ENCODE peak calls at places on chromosomes 4 and X, in four cellular contexts. P, G, O and S are unnamed samples.

GRCh38 chr4:3666263-3666662 is 99.9 kb upstream of the ADRA2C start:
- DNase-seq in P (no peak), G (no peak), O (no peak), S (no peak)

GRCh38 chrX:50765986-50766385 is 48.0 kb downstream of the SHROOM4 start:
- DNase-seq in P (no peak), G (no peak), O (no peak), S (no peak)

GRCh38 chr4:164012396-164013027 is 518.0 kb downstream of the TMA16 start:
- DNase-seq in P (peak), G (no peak), O (no peak), S (peak)

GRCh38 chr4:24973471-24974251 is 57.1 kb downstream of the LGI2 start:
- DNase-seq in P (no peak), G (peak), O (no peak), S (peak)

GRCh38 chrX:154602766-154603437 is 16.2 kb downstream of the CTAG1B start:
- DNase-seq in P (no peak), G (no peak), O (no peak), S (no peak)

GRCh38 chr4:67744561-67745283 is 9.5 kb downstream of the GNRHR start:
- DNase-seq in P (no peak), G (no peak), O (no peak), S (no peak)

GRCh38 chr4:76022031-76022430 is 1.3 kb downstream of the CXCL10 start:
- DNase-seq in P (no peak), G (no peak), O (no peak), S (no peak)

GRCh38 chr4:677431-678293 is 3.3 kb downstream of the MYL5 start:
- DNase-seq in P (no peak), G (no peak), O (no peak), S (peak)

GRCh38 chr4:145788765-145789164 is 108.8 kb downstream of the C4orf51 start:
- DNase-seq in P (no peak), G (no peak), O (no peak), S (no peak)

GRCh38 chr4:174369968-174370367 is 86.3 kb downstream of the CEP44 start:
- DNase-seq in P (no peak), G (no peak), O (no peak), S (no peak)

GRCh38 chr4:110414590-110414989 is 61.4 kb upstream of the ENPEP start:
- DNase-seq in P (no peak), G (no peak), O (no peak), S (no peak)

GRCh38 chr4:28832445-28832844 is 1887.7 kb upstream of the PCDH7 start:
- DNase-seq in P (no peak), G (no peak), O (no peak), S (no peak)

GRCh38 chr4:173930329-173930967 is 353.0 kb downstream of the FBXO8 start:
- DNase-seq in P (no peak), G (no peak), O (no peak), S (no peak)

GRCh38 chr4:56049428-56050212 is 100.9 kb downstream of the CEP135 start:
- DNase-seq in P (peak), G (no peak), O (no peak), S (no peak)

GRCh38 chrX:153573999-153574398 is 24.9 kb downstream of the CCNQ start:
- DNase-seq in P (peak), G (no peak), O (no peak), S (no peak)

GRCh38 chr4:118757761-118758213 is 72.6 kb downstream of the METTL14 start:
- DNase-seq in P (no peak), G (no peak), O (no peak), S (no peak)

GRCh38 chr4:19850909-19851308 is 400.8 kb upstream of the SLIT2 start:
- DNase-seq in P (no peak), G (no peak), O (no peak), S (no peak)

GRCh38 chrX:56947695-56948094 is 47.6 kb downstream of the SPIN3 start:
- DNase-seq in P (no peak), G (no peak), O (no peak), S (no peak)

GRCh38 chr4:113327513-113327912 is 278.1 kb downstream of the ANK2 start:
- DNase-seq in P (no peak), G (no peak), O (no peak), S (no peak)

GRCh38 chr4:89307446-89308160 is at the start of gene GPRIN3:
- DNase-seq in P (peak), G (peak), O (peak), S (peak)

GRCh38 chrX:152901816-152902501 is 4.1 kb downstream of the ZNF185 start:
- DNase-seq in P (peak), G (no peak), O (no peak), S (no peak)

GRCh38 chrX:137566746-137567473 is 983 bp downstream of the ZIC3 start:
- DNase-seq in P (no peak), G (no peak), O (no peak), S (no peak)

GRCh38 chrX:136292656-136293055 is 8.1 kb upstream of the ADGRG4 start:
- DNase-seq in P (no peak), G (no peak), O (no peak), S (no peak)

GRCh38 chrX:108312938-108313337 is 125.3 kb downstream of the COL4A6 start:
- DNase-seq in P (peak), G (no peak), O (peak), S (peak)

GRCh38 chr4:110618091-110619000 is 4.5 kb downstream of the PITX2 start:
- DNase-seq in P (peak), G (no peak), O (no peak), S (no peak)

GRCh38 chrX:39309721-39310152 is 508.5 kb downstream of the MID1IP1 start:
- DNase-seq in P (no peak), G (no peak), O (no peak), S (no peak)

DNA sequence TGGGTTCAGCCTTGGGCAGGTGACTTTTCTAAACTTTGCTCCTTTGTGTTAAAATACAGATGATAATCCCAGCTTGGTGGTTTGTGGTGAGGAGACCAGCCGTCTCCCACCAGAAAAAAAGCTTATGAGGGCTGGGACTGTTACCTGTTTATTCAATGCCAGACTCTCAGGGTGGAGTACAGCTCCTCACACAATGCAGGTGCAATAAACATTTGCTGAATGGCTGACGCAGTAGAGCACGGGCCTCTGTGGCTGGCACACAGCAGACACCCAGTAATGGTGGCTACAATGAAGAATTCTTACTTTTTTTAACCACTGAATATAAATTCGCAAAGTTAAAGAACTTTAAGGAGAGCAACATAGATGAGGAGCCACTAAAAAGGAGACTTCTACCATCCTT is 30.2 kb downstream of the BEND4 start:
- DNase-seq in P (no peak), G (no peak), O (no peak), S (no peak)
- TF ChIP-seq POLR2AphosphoS5 in P (no peak), G (no peak), O (no peak), S (no peak)

DNA sequence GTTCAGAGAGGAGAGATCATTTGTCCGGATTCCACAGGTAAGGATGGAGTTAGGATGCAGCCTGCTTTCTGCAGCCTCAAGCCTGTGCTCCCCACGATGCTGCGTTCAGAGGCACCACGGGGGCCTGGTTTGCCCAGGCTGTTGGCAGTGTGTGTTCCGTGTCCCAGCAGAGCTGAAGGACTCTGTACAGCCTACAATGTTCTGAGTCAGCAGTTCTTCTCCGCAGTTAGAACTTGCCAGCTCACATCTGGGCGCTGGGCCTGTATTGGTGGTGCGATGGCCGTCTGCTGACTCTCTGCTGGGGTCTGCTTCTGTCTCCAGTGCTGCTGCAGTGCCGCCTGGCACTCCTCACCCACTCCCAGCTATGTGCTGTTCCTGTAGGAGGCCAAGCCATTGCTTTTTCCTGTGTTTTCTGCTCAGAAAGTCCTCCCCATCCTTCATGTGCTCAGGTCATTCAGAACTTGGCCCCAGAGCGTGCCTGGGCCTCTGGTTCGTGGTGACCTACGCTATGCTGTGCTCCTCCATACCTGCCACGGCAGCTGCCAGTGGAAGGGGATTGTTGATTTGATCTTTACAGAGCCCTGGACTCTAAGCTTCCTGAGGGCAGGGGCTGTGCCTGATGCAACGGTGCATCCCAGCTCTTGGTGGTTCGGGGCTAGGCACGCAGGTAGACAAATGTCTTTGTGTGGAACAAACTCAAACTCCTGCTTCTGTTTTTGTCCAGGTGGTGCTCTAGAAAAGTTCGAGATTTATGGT is 42.6 kb upstream of the TADA2B start:
- DNase-seq in P (no peak), G (peak), O (no peak), S (no peak)
- TF ChIP-seq POLR2AphosphoS5 in P (no peak), G (no peak), O (no peak), S (no peak)

DNA sequence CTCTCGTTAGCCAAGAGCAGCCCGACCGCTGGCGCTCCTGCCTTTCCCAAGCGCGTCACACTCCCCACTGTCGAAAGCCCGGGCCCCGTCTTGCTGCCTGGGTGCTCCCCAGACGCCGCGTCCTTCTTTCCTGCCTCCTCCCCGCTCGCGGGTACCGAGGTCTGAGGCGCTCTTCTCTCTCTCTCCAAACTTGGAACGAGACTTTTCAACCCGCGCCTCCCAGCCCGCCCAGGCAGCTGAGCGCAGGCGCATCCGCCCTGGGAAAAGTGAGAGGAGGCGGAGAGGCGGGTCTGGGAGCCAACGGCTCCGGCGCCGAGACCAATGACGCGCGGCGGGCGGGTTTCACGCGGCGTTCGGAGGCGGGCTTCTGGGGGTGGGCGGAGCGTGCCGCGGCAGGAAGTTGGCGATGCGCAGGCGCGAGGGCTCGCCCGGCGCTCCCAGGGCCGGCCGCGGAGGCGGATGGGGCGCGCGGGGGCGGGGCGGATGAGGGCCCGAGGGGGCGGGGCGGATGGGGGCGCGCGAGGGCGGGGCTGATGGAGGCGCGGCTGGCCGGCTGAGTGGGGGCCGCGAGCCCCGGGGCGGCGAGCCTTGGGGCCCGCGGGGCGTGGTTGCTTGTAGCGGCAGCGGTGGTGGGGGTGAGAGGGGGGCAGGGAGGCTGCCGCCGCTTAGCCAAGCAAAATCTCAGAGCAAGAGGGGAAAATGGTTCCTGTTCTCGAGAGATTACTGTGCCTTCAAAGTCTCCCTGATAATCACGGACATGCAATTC is at the start of gene RBBP7:
- DNase-seq in P (peak), G (peak), O (peak), S (peak)
- TF ChIP-seq POLR2AphosphoS5 in P (peak), G (peak), O (no peak), S (peak)

GRCh38 chr4:34157546-34157945 is 2086.8 kb downstream of the ARAP2 start:
- DNase-seq in P (no peak), G (no peak), O (no peak), S (no peak)
- TF ChIP-seq POLR2AphosphoS5 in P (no peak), G (no peak), O (no peak), S (no peak)

GRCh38 chr4:80096175-80096850 is 23.3 kb upstream of the ANTXR2 start:
- DNase-seq in P (no peak), G (no peak), O (no peak), S (no peak)

GRCh38 chr4:80099671-80100070 is 26.6 kb upstream of the ANTXR2 start:
- DNase-seq in P (peak), G (no peak), O (no peak), S (no peak)

GRCh38 chr4:80094191-80094590 is 21.2 kb upstream of the ANTXR2 start:
- DNase-seq in P (no peak), G (no peak), O (no peak), S (no peak)

GRCh38 chr4:80098635-80099034 is 25.6 kb upstream of the ANTXR2 start:
- DNase-seq in P (no peak), G (no peak), O (no peak), S (no peak)

GRCh38 chr4:80097395-80098177 is 24.6 kb upstream of the ANTXR2 start:
- DNase-seq in P (no peak), G (peak), O (peak), S (no peak)
- TF ChIP-seq POLR2AphosphoS5 in P (no peak), G (no peak), O (no peak), S (no peak)

DNA sequence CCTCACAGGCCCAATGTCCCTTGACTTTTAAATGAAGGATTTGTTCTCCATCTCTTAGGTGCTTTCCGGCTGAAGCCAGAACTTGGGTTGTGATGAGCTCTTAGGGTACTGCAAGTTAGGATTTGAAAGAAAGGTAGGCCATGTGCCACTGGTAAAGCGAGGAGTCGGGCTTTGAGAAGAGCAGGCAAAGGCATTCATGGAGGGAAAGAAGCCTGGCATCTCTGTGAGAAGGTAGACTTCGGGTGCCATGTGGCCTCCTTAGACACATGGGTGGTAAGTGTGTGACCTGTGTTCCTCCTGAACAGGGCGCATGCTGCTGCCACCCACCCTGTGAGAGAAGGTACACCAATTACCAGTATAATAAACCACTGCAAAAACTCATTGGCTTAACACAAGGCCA is 102.9 kb downstream of the GATB start:
- DNase-seq in P (no peak), G (no peak), O (no peak), S (no peak)
- TF ChIP-seq POLR2AphosphoS5 in P (no peak), G (no peak), O (no peak), S (no peak)

GRCh38 chr4:17958185-17958584 is 63.4 kb downstream of the LCORL start:
- DNase-seq in P (no peak), G (no peak), O (no peak), S (no peak)
- TF ChIP-seq POLR2AphosphoS5 in P (no peak), G (no peak), O (no peak), S (no peak)

GRCh38 chr4:26342328-26343040 is 21.7 kb downstream of the RBPJ start:
- DNase-seq in P (no peak), G (no peak), O (no peak), S (no peak)
- TF ChIP-seq POLR2AphosphoS5 in P (no peak), G (no peak), O (no peak), S (peak)

GRCh38 chr4:41696131-41696530 is 52.4 kb downstream of the PHOX2B start:
- DNase-seq in P (no peak), G (no peak), O (no peak), S (no peak)
- TF ChIP-seq POLR2AphosphoS5 in P (no peak), G (no peak), O (no peak), S (no peak)